ENCODE peak calls at places on chromosomes 12 and 14, in six cellular contexts. P is WTC11, O is endothelial cell of umbilical vein, H is transverse colon, K is osteoblast, J is astrocyte of the cerebellum. W is an unnamed sample.

GRCh38 chr12:4943067-4943937 is 33.6 kb downstream of the KCNA1 start:
- DNase-seq in H (no peak), P (no peak), O (no peak), J (no peak), K (no peak), W (no peak)

GRCh38 chr12:88494520-88494919 is 85.8 kb downstream of the KITLG start:
- DNase-seq in J (no peak), O (no peak), K (no peak), H (no peak), P (no peak), W (no peak)

GRCh38 chr12:47773062-47773857 is at the start of gene SLC48A1:
- DNase-seq in P (peak), H (peak), O (peak), J (no peak), K (peak), W (peak)

GRCh38 chr12:109134186-109134917 is 18.0 kb downstream of the ACACB start:
- DNase-seq in H (no peak), J (no peak), O (no peak), K (peak), P (peak), W (peak)

GRCh38 chr12:109088818-109089217 is 4.5 kb downstream of the ALKBH2 start:
- DNase-seq in J (no peak), K (no peak), O (no peak), P (no peak), H (no peak), W (no peak)

GRCh38 chr12:41514907-41515306 is 326.8 kb downstream of the PDZRN4 start:
- DNase-seq in J (no peak), P (peak), O (no peak), H (no peak), K (no peak), W (peak)

GRCh38 chr14:68016243-68016914 is 196.8 kb downstream of the RAD51B start:
- DNase-seq in O (no peak), J (peak), P (no peak), H (no peak), K (no peak), W (no peak)

GRCh38 chr12:25833657-25834056 is 124.8 kb upstream of the RASSF8 start:
- DNase-seq in J (no peak), K (no peak), H (no peak), P (no peak), O (no peak), W (no peak)

GRCh38 chr12:109951751-109952150 is 44.4 kb downstream of the GIT2 start:
- DNase-seq in J (peak), H (no peak), P (no peak), K (peak), O (no peak), W (peak)

GRCh38 chr12:121202407-121203355 is 7.2 kb upstream of the P2RX4 start:
- DNase-seq in P (no peak), O (no peak), K (no peak), J (no peak), H (no peak), W (no peak)

GRCh38 chr14:75982724-75983358 is 1.0 kb upstream of the TGFB3 start:
- DNase-seq in J (no peak), K (peak), O (peak), H (peak), P (no peak), W (no peak)

GRCh38 chr14:24329736-24330135 is 5.1 kb downstream of the ADCY4 start:
- DNase-seq in P (no peak), K (no peak), J (no peak), H (peak), O (no peak), W (no peak)

GRCh38 chr12:63802012-63802608 is 22.4 kb downstream of the RXYLT1 start:
- DNase-seq in O (peak), P (no peak), K (peak), H (no peak), J (peak), W (no peak)

GRCh38 chr12:55708695-55709233 is 1.1 kb upstream of the ITGA7 start:
- DNase-seq in P (no peak), K (peak), O (no peak), H (no peak), J (no peak), W (no peak)

GRCh38 chr12:75648856-75649255 is 137.4 kb upstream of the KRR1 start:
- DNase-seq in K (no peak), H (no peak), J (no peak), O (no peak), P (no peak), W (no peak)

GRCh38 chr14:64788706-64789105 is 84.5 kb downstream of the PLEKHG3 start:
- DNase-seq in P (no peak), K (peak), J (peak), H (no peak), O (peak), W (peak)

GRCh38 chr12:32896438-32897275 is at the start of gene PKP2:
- DNase-seq in K (peak), O (peak), P (peak), H (peak), J (no peak), W (peak)

GRCh38 chr12:57990241-57990883 is 49.0 kb downstream of the ATP23 start:
- DNase-seq in J (no peak), K (peak), P (no peak), O (no peak), H (no peak), W (no peak)

GRCh38 chr12:120224304-120225199 is 23.6 kb upstream of the RPLP0 start:
- DNase-seq in H (peak), K (peak), O (no peak), J (no peak), P (no peak), W (peak)

GRCh38 chr12:132445884-132446471 is 44.0 kb upstream of the FBRSL1 start:
- DNase-seq in K (no peak), H (peak), P (peak), J (no peak), O (peak), W (peak)

GRCh38 chr12:94193168-94193567 is 44.8 kb downstream of the PLXNC1 start:
- DNase-seq in J (no peak), K (no peak), P (no peak), H (no peak), O (no peak), W (no peak)

GRCh38 chr14:100474176-100474575 is 113.0 kb downstream of the BEGAIN start:
- DNase-seq in J (no peak), K (no peak), H (no peak), O (no peak), P (no peak), W (no peak)

GRCh38 chr14:95364481-95365209 is 44.9 kb upstream of the CLMN start:
- DNase-seq in P (no peak), O (no peak), H (no peak), K (no peak), J (no peak), W (no peak)

GRCh38 chr12:1842905-1843640 is 22.7 kb downstream of the LRTM2 start:
- DNase-seq in O (no peak), K (peak), P (peak), H (peak), J (no peak), W (no peak)

GRCh38 chr14:59274991-59275391 is 86.5 kb downstream of the DAAM1 start:
- DNase-seq in J (no peak), P (no peak), O (no peak), H (no peak), K (no peak), W (peak)

GRCh38 chr12:120762093-120762492 is 36.5 kb downstream of the ACADS start:
- DNase-seq in K (peak), O (no peak), J (no peak), P (no peak), H (no peak), W (no peak)

GRCh38 chr14:55705651-55706340 is 125.8 kb downstream of the KTN1 start:
- DNase-seq in O (no peak), K (no peak), J (no peak), P (no peak), H (no peak), W (no peak)

GRCh38 chr12:72081787-72082186 is 143.1 kb downstream of the TPH2 start:
- DNase-seq in H (no peak), O (no peak), K (no peak), P (no peak), J (no peak), W (no peak)

GRCh38 chr14:62162998-62163589 is 400.9 kb downstream of the SNAPC1 start:
- DNase-seq in J (peak), H (no peak), O (peak), P (peak), K (peak), W (peak)

GRCh38 chr12:93785262-93786010 is 108.3 kb downstream of the CRADD start:
- DNase-seq in O (peak), J (peak), H (peak), K (peak), P (no peak), W (peak)

GRCh38 chr14:54715811-54716210 is 148.9 kb downstream of the SAMD4A start:
- DNase-seq in P (no peak), H (no peak), K (no peak), J (no peak), O (no peak), W (no peak)

GRCh38 chr14:72178517-72178916 is 246.3 kb downstream of the RGS6 start:
- DNase-seq in J (no peak), H (no peak), K (no peak), P (no peak), O (no peak), W (no peak)

GRCh38 chr14:102622262-102622885 is 29.9 kb downstream of the RCOR1 start:
- DNase-seq in H (peak), K (peak), J (no peak), O (no peak), P (no peak), W (no peak)

GRCh38 chr12:122981587-122982493 is 1.4 kb downstream of the ARL6IP4 start:
- DNase-seq in O (no peak), P (no peak), H (no peak), K (peak), J (no peak), W (no peak)

GRCh38 chr14:29236848-29237247 is 470.3 kb downstream of the FOXG1 start:
- DNase-seq in H (no peak), K (no peak), O (peak), J (peak), P (no peak), W (no peak)

GRCh38 chr12:65892905-65893304 is 68.6 kb downstream of the HMGA2 start:
- DNase-seq in K (no peak), H (no peak), O (peak), P (no peak), J (no peak), W (no peak)

DNA sequence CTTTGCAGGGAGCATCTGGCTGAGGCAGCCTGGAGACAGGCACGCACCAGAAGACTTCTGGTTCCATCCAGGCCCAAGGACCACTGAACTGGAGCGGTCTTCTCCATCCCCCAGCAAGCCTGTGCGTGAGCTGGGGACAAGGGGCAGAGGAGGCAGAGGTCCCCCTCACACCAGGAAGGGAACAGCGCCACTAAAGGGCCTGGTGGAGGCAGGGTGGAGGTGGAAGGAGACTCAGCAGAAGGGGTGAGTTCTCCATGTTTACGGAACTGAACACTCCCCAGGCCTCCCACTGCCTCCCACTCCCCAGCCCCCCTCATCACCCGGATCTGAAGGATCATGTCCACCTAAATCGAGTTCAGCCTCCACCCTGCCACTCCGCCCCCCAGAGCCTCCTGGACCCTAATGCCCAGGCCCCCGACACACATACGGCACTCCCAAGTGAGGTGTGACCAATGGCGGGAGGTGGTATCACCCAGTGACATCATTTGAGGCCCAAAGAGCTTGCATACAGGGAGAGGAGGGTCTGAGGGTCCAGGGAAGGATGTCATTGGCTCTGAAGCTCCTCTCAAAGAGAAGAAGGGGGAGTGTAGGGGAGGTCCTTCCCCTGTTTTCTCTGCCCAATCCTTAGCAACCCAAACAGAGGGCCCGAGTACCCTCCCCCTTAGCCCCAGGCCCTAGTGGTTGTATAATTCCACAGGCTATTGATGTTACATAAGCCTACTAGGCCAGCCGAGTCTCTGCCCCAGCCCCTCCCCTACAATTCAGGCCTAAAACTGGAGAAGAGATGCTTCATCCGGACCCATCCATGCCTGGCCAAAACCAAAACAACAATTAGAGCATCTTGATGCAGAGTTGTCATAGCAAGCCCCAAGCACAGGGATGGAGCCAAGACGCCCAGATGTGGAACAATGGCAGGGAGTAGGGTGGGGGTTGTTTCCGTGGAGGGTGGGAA is 1.0 kb downstream of the FAIM2 start:
- DNase-seq in K (peak), O (no peak), J (no peak), H (no peak), P (peak), W (no peak)
- TF ChIP-seq CTCF in K (no peak), O (no peak), J (no peak), H (no peak), P (no peak), W (no peak)

GRCh38 chr12:50597200-50598195 is 92.7 kb downstream of the DIP2B start:
- DNase-seq in P (no peak), K (peak), O (peak), J (no peak), H (no peak), W (peak)
- TF ChIP-seq CTCF in P (no peak), K (no peak), O (no peak), J (peak), H (no peak), W (no peak)

GRCh38 chr12:74321381-74321780 is 216.3 kb upstream of the ATXN7L3B start:
- DNase-seq in J (no peak), H (no peak), K (no peak), O (no peak), P (no peak), W (no peak)

GRCh38 chr12:74322792-74323191 is 214.8 kb upstream of the ATXN7L3B start:
- DNase-seq in J (no peak), K (no peak), O (no peak), H (no peak), P (no peak), W (no peak)

GRCh38 chr12:74317741-74318140 is 219.9 kb upstream of the ATXN7L3B start:
- DNase-seq in K (no peak), J (no peak), P (no peak), H (no peak), O (no peak), W (no peak)

GRCh38 chr12:74317078-74317581 is 220.5 kb upstream of the ATXN7L3B start:
- DNase-seq in J (peak), O (peak), P (no peak), H (no peak), K (no peak), W (peak)
- TF ChIP-seq CTCF in J (peak), O (no peak), P (peak), H (no peak), K (peak), W (peak)

DNA sequence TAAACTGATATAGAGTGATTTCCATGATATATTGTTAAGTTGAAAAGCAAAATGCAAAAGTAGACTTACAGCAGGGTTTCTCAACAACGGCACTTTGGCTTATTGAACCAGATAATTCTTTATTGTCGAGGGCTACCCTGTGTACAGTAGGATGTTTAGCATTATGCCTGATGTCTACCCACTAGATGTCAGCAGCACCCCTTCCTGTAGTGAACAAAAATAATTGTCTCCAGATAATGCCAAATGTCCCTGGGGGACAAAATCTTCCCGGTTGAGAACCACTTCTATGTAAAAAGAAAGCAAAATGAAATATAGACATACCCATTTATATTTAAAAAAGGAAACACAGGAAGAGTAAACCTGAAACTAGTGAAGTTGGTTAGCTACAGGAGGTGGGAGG is 32.4 kb downstream of the ABCD2 start:
- DNase-seq in O (no peak), J (no peak), K (no peak), H (no peak), P (no peak), W (no peak)
- TF ChIP-seq CTCF in O (no peak), J (peak), K (no peak), H (no peak), P (no peak), W (no peak)

GRCh38 chr12:53214687-53215455 is 7.8 kb upstream of the ITGB7 start:
- DNase-seq in K (peak), P (no peak), O (peak), H (no peak), J (no peak), W (no peak)
- TF ChIP-seq CTCF in K (no peak), P (no peak), O (no peak), H (no peak), J (no peak), W (no peak)

DNA sequence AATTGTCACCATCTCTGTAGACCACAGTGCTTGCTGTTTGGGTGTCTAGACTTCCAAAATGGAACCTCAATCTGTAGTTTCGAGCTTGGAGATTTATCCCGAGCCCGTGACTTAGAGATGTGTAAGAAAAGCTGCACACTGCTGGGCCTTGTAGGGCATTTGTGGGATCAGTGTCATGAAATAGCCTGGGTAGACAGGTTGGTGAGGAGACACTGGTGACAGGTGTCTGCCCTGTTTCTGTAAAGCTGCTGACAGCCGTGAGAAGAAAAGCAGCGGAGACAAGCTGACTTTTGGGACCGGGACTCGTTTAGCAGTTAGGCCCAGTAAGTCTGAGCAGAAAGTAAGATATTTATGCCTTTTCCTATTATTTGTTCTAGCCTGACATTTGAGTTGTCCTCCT is 95.9 kb downstream of the DAD1 start:
- DNase-seq in H (no peak), O (no peak), J (no peak), P (no peak), K (no peak), W (no peak)
- TF ChIP-seq CTCF in H (no peak), O (no peak), J (no peak), P (no peak), K (no peak), W (no peak)

DNA sequence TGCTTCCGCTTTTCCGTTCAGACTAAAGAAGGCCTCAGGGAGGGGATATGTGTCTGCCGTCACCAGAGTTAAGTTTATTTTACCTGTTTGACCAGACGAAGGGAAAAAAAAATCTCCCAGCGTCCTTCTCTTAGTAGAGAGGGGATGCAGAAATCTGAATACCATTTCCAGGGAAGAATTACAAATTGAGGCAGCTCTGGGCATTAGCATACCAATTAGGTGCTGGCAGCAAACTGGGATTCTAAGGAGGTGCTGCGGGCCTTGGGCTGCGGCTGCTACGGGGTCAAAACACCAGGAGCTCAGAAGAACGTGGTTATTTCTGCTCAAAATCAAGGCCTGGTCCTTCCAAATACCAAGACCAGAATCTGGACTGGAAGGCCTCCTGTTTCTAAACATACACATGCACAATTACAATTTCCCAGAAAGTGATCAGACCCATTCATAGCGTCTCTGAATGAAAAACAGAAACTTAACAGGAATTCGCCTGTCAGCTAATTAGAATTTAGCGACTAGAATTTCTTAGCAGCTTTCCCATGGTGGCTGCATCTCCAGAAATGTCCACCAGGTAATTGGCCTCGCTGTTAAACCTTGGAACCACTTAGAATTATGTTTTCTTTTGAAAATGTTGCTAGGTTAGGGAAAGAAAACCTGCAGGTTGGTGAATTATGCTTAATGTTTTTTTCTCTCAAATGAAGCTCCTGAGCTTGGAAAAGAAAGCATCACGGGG is 617.0 kb downstream of the VRK1 start:
- DNase-seq in O (no peak), K (no peak), J (no peak), H (no peak), P (peak), W (no peak)
- TF ChIP-seq CTCF in O (no peak), K (no peak), J (peak), H (no peak), P (no peak), W (no peak)

DNA sequence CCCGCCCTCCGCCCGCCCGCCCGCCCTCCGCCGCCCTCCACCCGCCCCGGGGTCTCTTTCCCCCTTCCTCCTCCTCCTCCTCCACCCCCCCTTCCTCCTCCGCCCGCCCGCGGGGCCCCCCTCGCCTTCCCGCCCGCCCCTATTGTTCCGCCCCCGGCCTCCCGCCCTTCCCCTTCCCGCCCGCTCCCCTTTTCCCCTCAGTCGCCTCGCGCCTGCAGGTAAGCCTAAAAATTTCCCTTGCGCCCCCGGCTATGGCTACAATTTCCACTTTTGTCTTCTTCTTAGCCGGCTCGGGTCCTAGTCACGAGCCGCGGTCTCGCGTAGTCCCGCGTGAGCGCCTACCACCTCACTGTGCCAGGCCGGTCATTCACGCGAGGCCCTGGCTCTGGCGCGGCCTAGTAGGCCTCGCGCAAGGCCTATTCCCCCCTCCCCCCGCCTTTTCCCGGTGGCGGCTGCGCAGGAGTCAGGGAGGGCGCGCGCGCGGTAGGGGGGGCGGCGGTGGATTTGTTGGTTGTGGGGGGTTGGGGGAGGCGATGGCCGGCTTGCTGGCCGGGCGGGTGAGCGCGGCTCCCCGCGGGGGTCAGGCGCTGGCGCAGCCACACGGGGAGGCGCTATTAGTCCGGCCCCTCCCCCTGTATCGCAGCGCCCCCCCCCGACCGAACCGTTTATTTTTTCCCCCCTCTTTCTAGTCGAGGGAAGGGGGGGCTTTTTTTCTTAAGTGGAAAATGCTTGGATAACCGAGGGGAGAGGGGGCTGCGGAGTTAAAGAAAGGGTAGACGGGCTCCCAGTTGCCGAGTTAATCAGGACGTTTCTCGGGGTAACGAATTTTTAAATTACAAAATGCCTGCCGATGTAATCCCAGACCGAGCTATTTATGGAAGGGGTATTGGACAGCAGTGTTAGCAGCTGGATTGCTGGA is 516 bp downstream of the PCBP2 start:
- DNase-seq in P (peak), K (peak), O (peak), H (peak), J (peak), W (peak)
- TF ChIP-seq CTCF in P (no peak), K (peak), O (no peak), H (peak), J (peak), W (peak)